ENCODE peak calls at places on chromosomes 1 and 21, in four cellular contexts. O is fibroblast of pulmonary artery, T is NB4, M is GM12865. R is an unnamed sample.
A peak's percentile ranks its signal among the peaks of the same experiment; 100 is the strongest.

GRCh38 chr1:64745181-64745985 is 508 bp downstream of the RAVER2 start:
- DNase-seq in O (peak; percentile 43), T (peak; percentile 71), M (no peak), R (no peak)

GRCh38 chr1:93685918-93686317 is 4.3 kb upstream of the BCAR3 start:
- DNase-seq in O (no peak), T (no peak), M (no peak), R (no peak)

GRCh38 chr1:30087465-30087864 is 635.9 kb downstream of the MATN1 start:
- DNase-seq in O (no peak), T (peak; percentile 18), M (no peak), R (no peak)

GRCh38 chr21:31543191-31543590 is 116.3 kb upstream of the SOD1 start:
- DNase-seq in O (peak; percentile 65), T (no peak), M (no peak), R (no peak)

GRCh38 chr1:22121421-22121911 is 21.4 kb downstream of the WNT4 start:
- DNase-seq in O (no peak), T (no peak), M (no peak), R (no peak)

GRCh38 chr1:208510192-208510952 is 266.2 kb upstream of the PLXNA2 start:
- DNase-seq in O (peak; percentile 3), T (no peak), M (no peak), R (peak; percentile 14)

GRCh38 chr1:95311006-95311405 is 77.0 kb downstream of the RWDD3 start:
- DNase-seq in O (no peak), T (no peak), M (no peak), R (no peak)

GRCh38 chr1:60916926-60917325 is 165.4 kb upstream of the NFIA start:
- DNase-seq in O (no peak), T (no peak), M (no peak), R (no peak)

GRCh38 chr1:224266105-224266935 is 63.7 kb downstream of the NVL start:
- DNase-seq in O (no peak), T (no peak), M (peak; percentile 68), R (no peak)

GRCh38 chr1:216216304-216216703 is 206.9 kb downstream of the USH2A start:
- DNase-seq in O (no peak), T (no peak), M (no peak), R (no peak)

GRCh38 chr1:55559111-55559510 is 343.9 kb upstream of the USP24 start:
- DNase-seq in O (no peak), T (no peak), M (no peak), R (no peak)

GRCh38 chr1:161954466-161954865 is 69.2 kb downstream of the OLFML2B start:
- DNase-seq in O (no peak), T (no peak), M (no peak), R (no peak)

GRCh38 chr1:161440312-161440894 is 64.9 kb upstream of the FCGR2A start:
- DNase-seq in O (peak; percentile 38), T (peak; percentile 89), M (peak; percentile 90), R (no peak)

DNA sequence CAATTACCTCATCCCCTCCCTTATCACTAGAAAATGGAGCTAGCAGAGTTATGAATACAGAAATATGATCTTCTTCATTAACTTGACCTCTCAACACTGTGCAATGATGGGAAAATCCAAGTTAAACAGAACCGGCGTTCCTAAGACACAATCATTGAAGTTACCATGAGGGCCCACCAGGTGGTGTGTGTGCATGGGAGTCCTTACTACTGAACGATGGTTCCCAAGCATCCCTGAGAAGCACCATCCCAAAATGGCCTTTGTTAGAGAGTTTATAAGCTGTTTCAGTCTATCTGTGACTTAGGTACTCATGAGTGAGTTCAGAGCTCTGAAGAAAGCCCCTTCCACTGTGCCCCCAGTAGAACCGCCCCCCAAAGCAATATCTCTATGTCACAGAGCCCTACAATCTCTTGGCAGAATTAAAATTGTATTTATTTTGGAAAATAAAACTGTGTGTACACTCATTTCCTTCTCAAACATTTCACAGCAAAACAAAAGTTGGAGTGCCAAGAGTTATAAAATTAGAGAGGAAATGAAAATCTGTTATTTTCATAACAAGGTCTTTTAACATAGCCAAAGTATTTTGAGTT is 56.8 kb downstream of the PLD5 start:
- DNase-seq in O (peak; percentile 40), T (peak; percentile 46), M (peak; percentile 48), R (no peak)
- TF ChIP-seq CTCF in O (peak; percentile 47), T (peak; percentile 49), M (peak; percentile 67), R (peak; percentile 40)

DNA sequence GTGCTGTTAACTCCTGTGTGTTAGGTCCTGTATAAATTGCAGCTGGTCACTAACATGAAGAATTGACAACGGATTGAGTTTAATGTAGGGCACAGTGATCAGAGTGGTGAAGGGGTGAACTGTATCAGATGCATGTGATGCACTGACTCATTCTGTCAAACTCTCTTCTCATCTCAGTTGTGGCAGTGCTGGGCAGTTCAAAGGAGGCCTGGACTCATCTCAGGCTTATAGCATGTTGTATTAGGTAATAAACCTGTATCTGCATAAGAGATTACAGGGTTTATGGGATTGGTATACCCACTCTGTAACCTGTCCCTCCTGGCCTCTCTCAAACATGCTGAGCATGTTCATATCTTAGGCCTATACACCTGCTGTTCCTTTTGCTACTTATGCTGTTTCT is 12.4 kb upstream of the GBP3 start:
- DNase-seq in O (no peak), T (no peak), M (no peak), R (no peak)
- H3K4me3 ChIP-seq in O (no peak overlapping the region), T (no peak overlapping the region), M (no peak overlapping the region), R (no peak overlapping the region)

DNA sequence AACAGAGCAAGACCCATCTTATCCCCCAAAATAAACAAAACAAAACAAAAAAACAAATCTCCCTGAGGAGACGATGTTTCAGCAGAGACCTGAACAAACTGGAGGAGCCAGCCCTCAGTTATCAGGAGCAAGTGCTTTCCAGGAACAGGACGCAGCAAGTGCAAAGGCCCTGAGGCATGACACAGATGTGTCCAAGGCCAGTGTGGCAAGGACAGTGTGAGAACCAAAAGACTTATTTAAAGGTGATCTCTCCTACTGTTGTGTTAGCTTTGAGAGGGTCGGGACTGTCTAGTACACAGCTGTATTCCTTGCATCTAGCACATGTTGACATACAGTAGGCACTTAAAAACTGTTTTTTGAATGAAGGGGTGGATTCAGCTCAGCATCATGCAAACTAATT is 48.0 kb downstream of the FOXD2 start:
- DNase-seq in O (no peak), T (no peak), M (no peak), R (no peak)
- TF ChIP-seq CTCF in O (no peak), T (no peak), M (no peak), R (no peak)

DNA sequence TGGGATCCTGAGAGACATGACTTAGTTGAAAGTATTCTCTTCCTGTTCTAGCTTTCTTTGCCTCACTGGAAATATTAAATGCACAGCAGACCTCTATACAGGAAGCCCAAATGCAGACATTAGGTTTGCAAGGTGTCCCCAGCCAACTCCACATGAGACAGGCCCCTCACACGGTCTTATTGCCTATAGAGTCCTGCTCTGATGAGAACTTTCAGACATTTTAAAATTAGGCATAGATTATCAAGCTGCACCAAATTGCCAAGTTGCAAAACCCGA is 251.9 kb upstream of the C1orf105 start:
- DNase-seq in O (no peak), T (no peak), M (no peak), R (no peak)
- H3K4me3 ChIP-seq in O (no peak overlapping the region), T (no peak overlapping the region), M (no peak overlapping the region), R (no peak overlapping the region)

DNA sequence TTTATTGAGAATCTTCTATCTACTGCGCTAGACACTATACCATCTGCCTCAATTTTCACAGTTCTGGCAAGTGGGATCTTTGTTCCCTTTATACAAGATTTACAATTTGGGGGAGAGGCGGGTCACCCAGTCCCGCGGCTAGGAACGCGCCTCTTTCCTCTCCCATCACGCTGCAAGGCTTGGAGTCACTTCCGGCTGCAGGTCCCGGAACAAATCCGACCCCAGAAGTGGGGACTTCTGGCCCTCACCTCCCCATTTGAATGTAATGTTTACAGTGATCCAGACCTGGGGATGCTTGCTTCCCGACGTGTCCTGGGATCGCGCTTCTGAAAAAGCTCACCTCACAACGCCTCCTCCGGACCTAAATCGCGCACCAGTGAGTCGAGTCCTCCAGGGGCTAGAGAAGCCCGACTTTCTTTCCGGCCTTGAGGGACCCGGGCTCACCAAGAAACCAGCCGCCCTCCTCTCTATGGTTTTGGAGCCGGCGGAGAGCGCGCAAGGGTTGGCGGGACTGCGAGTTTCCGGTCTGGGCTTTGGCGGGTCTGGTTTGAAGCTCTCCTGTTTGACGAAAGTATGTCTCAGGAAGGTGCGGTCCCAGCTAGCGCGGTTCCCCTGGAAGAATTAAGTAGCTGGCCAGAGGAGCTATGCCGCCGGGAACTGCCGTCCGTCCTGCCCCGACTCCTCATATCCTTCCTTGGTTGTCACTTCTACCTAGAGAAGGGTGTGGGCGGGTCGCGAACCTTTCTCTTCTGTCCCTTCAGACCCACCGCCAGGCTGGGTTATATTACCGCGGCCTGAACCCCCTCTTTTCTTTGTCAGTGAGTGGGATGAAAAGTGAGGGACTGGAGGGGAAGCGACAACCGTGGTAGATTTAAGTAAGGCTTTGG is at the start of gene METTL18:
- DNase-seq in O (peak; percentile 98), T (peak; percentile 95), M (peak; percentile 98), R (peak; percentile 80)
- TF ChIP-seq CTCF in O (no peak), T (no peak), M (no peak), R (no peak)

GRCh38 chr1:25619101-25619890 is 2.7 kb downstream of the MAN1C1 start:
- DNase-seq in O (peak; percentile 28), T (peak; percentile 56), M (peak; percentile 38), R (no peak)

GRCh38 chr1:25621876-25622275 is 5.3 kb downstream of the MAN1C1 start:
- DNase-seq in O (no peak), T (no peak), M (peak; percentile 32), R (no peak)

GRCh38 chr1:25622526-25622925 is 5.9 kb downstream of the MAN1C1 start:
- DNase-seq in O (no peak), T (no peak), M (no peak), R (no peak)

GRCh38 chr1:25620211-25620610 is 3.6 kb downstream of the MAN1C1 start:
- DNase-seq in O (no peak), T (peak; percentile 44), M (peak; percentile 82), R (no peak)

GRCh38 chr1:25620701-25621350 is 4.2 kb downstream of the MAN1C1 start:
- DNase-seq in O (no peak), T (no peak), M (no peak), R (no peak)
- H3K4me3 ChIP-seq in O (no peak overlapping the region), T (no peak overlapping the region), M (no peak overlapping the region), R (no peak overlapping the region)

GRCh38 chr21:44752701-44753235 is 41.4 kb upstream of the TSPEAR start:
- DNase-seq in O (peak; percentile 45), T (no peak), M (no peak), R (no peak)
- TF ChIP-seq CTCF in O (peak; percentile 12), T (no peak), M (no peak), R (no peak)

GRCh38 chr21:33817663-33818433 is 97.8 kb downstream of the ATP5PO start:
- DNase-seq in O (no peak), T (peak; percentile 14), M (no peak), R (no peak)

GRCh38 chr21:33816148-33816547 is 99.5 kb downstream of the ATP5PO start:
- DNase-seq in O (no peak), T (no peak), M (no peak), R (no peak)

GRCh38 chr21:33815153-33815707 is 100.4 kb downstream of the ATP5PO start:
- DNase-seq in O (no peak), T (no peak), M (no peak), R (no peak)

GRCh38 chr21:33820371-33820770 is 95.2 kb downstream of the ATP5PO start:
- DNase-seq in O (no peak), T (no peak), M (no peak), R (no peak)

DNA sequence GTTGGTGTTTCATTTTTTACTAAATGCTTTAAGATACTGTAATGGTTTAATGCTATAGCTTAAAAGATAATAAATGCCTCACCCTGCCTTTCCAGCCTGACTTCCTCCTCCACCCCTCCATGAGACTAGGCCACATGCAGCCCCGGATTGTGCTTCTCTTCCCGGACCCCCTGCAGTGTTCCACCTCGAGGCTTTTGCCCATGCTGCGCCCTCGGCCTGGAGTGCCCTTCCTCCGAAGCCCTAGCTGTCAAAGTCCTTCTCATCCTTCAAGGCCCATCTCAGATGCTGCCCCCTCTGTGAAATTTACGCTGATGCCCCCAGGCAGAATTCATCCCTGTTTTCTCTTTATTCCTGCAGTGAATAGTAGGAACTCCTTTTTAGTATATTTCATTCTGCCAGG is 98.5 kb downstream of the ATP5PO start:
- DNase-seq in O (no peak), T (no peak), M (no peak), R (no peak)
- H3K4me3 ChIP-seq in O (no peak overlapping the region), T (no peak overlapping the region), M (no peak overlapping the region), R (no peak overlapping the region)